ENCODE peak calls at places on chromosomes 5 and 9, in six cellular contexts. B is mesenchymal stem cell, N is IMR-90, A is neuronal stem cell, S is H9, F is trophoblast cell. R is an unnamed sample.

GRCh38 chr9:34579097-34579818 is 10.3 kb downstream of the CNTFR start:
- DNase-seq in B (no peak), N (no peak), A (no peak), S (no peak), F (no peak), R (no peak)

GRCh38 chr9:82593436-82593835 is 469.5 kb downstream of the RASEF start:
- DNase-seq in B (no peak), N (no peak), A (no peak), S (no peak), F (no peak), R (no peak)

GRCh38 chr5:147880461-147880860 is 1.9 kb downstream of the SCGB3A2 start:
- DNase-seq in B (no peak), N (no peak), A (no peak), S (no peak), F (peak), R (no peak)

GRCh38 chr9:137466041-137466799 is 7.1 kb upstream of the NSMF start:
- DNase-seq in B (no peak), N (no peak), A (no peak), S (no peak), F (no peak), R (no peak)

GRCh38 chr5:96936431-96937221 is 746 bp downstream of the LNPEP start:
- DNase-seq in B (peak), N (peak), A (peak), S (peak), F (no peak), R (no peak)

GRCh38 chr5:84213212-84213611 is 171.5 kb downstream of the EDIL3 start:
- DNase-seq in B (no peak), N (no peak), A (no peak), S (no peak), F (no peak), R (no peak)

GRCh38 chr5:122306461-122306860 is 5.6 kb upstream of the SNCAIP start:
- DNase-seq in B (no peak), N (no peak), A (no peak), S (no peak), F (no peak), R (no peak)

GRCh38 chr5:59832577-59833301 is 60.8 kb downstream of the PDE4D start:
- DNase-seq in B (no peak), N (no peak), A (no peak), S (no peak), F (no peak), R (no peak)

GRCh38 chr5:73199671-73200070 is 26.7 kb downstream of the TMEM174 start:
- DNase-seq in B (no peak), N (no peak), A (no peak), S (no peak), F (no peak), R (peak)

GRCh38 chr9:124779368-124780059 is 2.6 kb downstream of the OLFML2A start:
- DNase-seq in B (peak), N (peak), A (no peak), S (peak), F (no peak), R (peak)

GRCh38 chr9:37392272-37392671 is 30.2 kb upstream of the GRHPR start:
- DNase-seq in B (no peak), N (no peak), A (no peak), S (peak), F (no peak), R (no peak)

GRCh38 chr5:73892806-73893205 is 266.8 kb downstream of the ARHGEF28 start:
- DNase-seq in B (peak), N (peak), A (no peak), S (no peak), F (no peak), R (no peak)

GRCh38 chr5:84378961-84379360 is 5.7 kb downstream of the EDIL3 start:
- DNase-seq in B (peak), N (peak), A (no peak), S (no peak), F (no peak), R (no peak)

GRCh38 chr5:113084402-113085083 is 107.9 kb downstream of the DCP2 start:
- DNase-seq in B (peak), N (no peak), A (no peak), S (no peak), F (no peak), R (no peak)

GRCh38 chr5:125717209-125717608 is 706.0 kb upstream of the GRAMD2B start:
- DNase-seq in B (peak), N (peak), A (peak), S (no peak), F (no peak), R (no peak)

GRCh38 chr5:52810426-52810825 is 22.7 kb downstream of the ITGA1 start:
- DNase-seq in B (no peak), N (no peak), A (no peak), S (no peak), F (no peak), R (no peak)

GRCh38 chr9:124206391-124206790 is 51.4 kb upstream of the NEK6 start:
- DNase-seq in B (no peak), N (no peak), A (no peak), S (no peak), F (no peak), R (no peak)

GRCh38 chr5:76556511-76557221 is 66.5 kb downstream of the F2RL2 start:
- DNase-seq in B (no peak), N (no peak), A (no peak), S (no peak), F (peak), R (no peak)

GRCh38 chr5:6717247-6717646 is 4.0 kb downstream of the TENT4A start:
- DNase-seq in B (no peak), N (no peak), A (no peak), S (no peak), F (no peak), R (no peak)

GRCh38 chr9:26685857-26686256 is 206.7 kb downstream of the CAAP1 start:
- DNase-seq in B (no peak), N (peak), A (no peak), S (no peak), F (no peak), R (no peak)

GRCh38 chr5:53257806-53258373 is 148.3 kb upstream of the MOCS2 start:
- DNase-seq in B (no peak), N (peak), A (no peak), S (no peak), F (peak), R (no peak)

GRCh38 chr9:133356391-133357091 is at the start of the genes SURF1 and SURF2:
- DNase-seq in B (peak), N (peak), A (peak), S (peak), F (peak), R (peak)

GRCh38 chr5:72065751-72066255 is 41.5 kb upstream of the MAP1B start:
- DNase-seq in B (peak), N (peak), A (peak), S (peak), F (no peak), R (peak)

GRCh38 chr5:98773464-98774191 is at the start of gene RGMB:
- DNase-seq in B (peak), N (peak), A (peak), S (peak), F (peak), R (peak)

GRCh38 chr9:6098431-6098830 is 83.0 kb upstream of the RANBP6 start:
- DNase-seq in B (peak), N (peak), A (no peak), S (no peak), F (no peak), R (no peak)
- H4K91ac ChIP-seq in B (no peak), N (no peak), A (no peak), S (no peak), F (no peak), R (no peak)

GRCh38 chr5:38540348-38540747 is 16.1 kb downstream of the LIFR start:
- DNase-seq in B (no peak), N (no peak), A (no peak), S (no peak), F (no peak), R (no peak)

GRCh38 chr5:38543886-38544285 is 12.6 kb downstream of the LIFR start:
- DNase-seq in B (no peak), N (no peak), A (no peak), S (no peak), F (no peak), R (no peak)

GRCh38 chr5:38543074-38543473 is 13.4 kb downstream of the LIFR start:
- DNase-seq in B (no peak), N (no peak), A (no peak), S (no peak), F (no peak), R (no peak)

GRCh38 chr5:38538161-38538560 is 18.3 kb downstream of the LIFR start:
- DNase-seq in B (no peak), N (no peak), A (no peak), S (no peak), F (no peak), R (no peak)

GRCh38 chr5:38541174-38541724 is 15.2 kb downstream of the LIFR start:
- DNase-seq in B (no peak), N (peak), A (no peak), S (no peak), F (no peak), R (no peak)
- H4K91ac ChIP-seq in B (no peak), N (no peak), A (no peak), S (no peak), F (no peak), R (no peak)

DNA sequence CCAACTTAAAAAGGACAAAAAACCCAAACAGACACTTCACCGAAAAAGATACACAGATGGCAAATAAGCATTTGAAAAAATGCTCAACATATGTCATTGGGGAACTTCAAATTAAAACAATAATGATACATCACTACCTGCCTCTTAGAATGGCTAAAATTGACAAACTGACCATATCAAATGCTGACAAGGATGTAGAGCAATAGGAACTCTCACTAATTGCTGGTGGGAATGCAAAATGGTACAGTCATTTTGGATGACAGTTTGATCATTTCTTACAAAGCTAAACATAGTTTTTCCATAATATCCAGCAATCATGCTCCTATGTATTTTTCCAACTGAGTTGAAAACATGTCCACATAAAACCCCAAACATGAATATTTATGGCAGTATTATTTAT is 58.9 kb upstream of the RAPGEF6 start:
- DNase-seq in B (no peak), N (no peak), A (no peak), S (no peak), F (no peak), R (no peak)
- H4K91ac ChIP-seq in B (no peak), N (no peak), A (no peak), S (no peak), F (no peak), R (no peak)

GRCh38 chr5:11076945-11077613 is 316.0 kb upstream of the DAP start:
- DNase-seq in B (no peak), N (no peak), A (no peak), S (no peak), F (no peak), R (no peak)

GRCh38 chr5:11082546-11082945 is 321.5 kb upstream of the DAP start:
- DNase-seq in B (no peak), N (no peak), A (no peak), S (no peak), F (no peak), R (no peak)
- H4K91ac ChIP-seq in B (no peak), N (no peak), A (no peak), S (no peak), F (no peak), R (no peak)

DNA sequence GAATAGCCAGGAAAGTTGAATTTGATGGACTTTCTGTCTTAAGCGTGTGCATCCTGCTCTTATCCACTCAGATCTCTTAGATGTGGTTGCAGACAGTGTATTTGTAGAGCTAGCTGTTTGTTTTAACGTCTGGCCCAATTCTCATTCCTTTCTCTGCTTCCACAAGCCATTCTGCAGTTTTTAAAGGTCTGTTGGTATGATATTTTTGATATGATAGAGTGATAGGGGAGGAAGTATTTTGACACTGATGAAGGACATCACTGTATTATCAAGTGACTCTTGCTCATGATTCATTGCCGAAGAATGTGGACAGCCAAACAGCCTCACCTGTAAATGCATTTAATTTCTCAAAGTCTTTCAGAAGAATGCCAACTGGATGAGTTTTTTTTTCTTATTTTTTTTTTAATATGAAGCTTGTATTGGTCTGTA is 4.5 kb downstream of the TJP2 start:
- DNase-seq in B (peak), N (peak), A (no peak), S (no peak), F (peak), R (no peak)
- H4K91ac ChIP-seq in B (no peak), N (no peak), A (no peak), S (no peak), F (no peak), R (no peak)

DNA sequence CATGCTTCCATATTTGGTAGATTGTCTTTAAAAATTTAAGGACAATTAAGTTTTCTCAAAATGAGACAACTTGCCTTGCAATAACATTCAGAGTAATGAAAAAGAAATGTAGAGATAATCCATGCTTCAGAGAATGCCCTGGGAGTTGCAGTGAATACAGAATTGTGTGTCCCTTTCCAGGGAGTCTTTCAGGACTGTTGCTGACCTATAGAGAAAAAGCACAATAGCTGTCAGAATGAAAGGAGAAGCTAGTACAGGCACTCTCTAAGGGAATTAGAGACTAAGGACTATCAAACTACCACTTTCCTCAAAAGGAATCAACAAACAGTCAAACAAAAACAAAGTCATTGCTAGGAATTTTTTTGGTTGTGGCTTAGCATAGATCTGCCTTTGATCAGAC is 93.0 kb downstream of the CCDC192 start:
- DNase-seq in B (no peak), N (no peak), A (peak), S (no peak), F (no peak), R (no peak)
- H4K91ac ChIP-seq in B (no peak), N (no peak), A (no peak), S (no peak), F (no peak), R (no peak)

DNA sequence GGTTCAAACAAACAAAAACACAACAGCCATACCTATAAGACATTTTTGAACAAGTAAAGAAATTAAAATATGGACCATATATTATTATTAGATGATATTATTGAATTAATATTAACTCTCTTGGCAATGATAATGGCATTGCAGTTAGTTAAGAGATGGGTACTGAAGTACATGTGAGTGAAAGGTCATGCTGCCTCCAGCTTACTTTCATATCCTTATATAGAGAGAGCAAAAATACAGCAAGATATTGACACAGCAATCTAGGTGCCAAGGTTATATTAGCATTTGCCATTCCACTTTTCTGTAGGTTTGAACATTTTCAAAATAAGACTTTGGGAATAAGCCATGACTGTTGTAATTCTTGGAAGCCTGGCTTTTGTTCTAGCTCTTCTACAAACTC is 6.1 kb downstream of the TNFSF8 start:
- DNase-seq in B (no peak), N (no peak), A (no peak), S (no peak), F (no peak), R (no peak)
- H4K91ac ChIP-seq in B (no peak), N (no peak), A (no peak), S (no peak), F (peak), R (no peak)

GRCh38 chr5:24045034-24045433 is 537.6 kb downstream of the PRDM9 start:
- DNase-seq in B (no peak), N (no peak), A (no peak), S (no peak), F (no peak), R (no peak)
- H4K91ac ChIP-seq in B (no peak), N (no peak), A (no peak), S (no peak), F (no peak), R (no peak)

GRCh38 chr5:108545301-108545700 is 163.4 kb upstream of the FBXL17 start:
- DNase-seq in B (no peak), N (no peak), A (no peak), S (no peak), F (no peak), R (no peak)
- H4K91ac ChIP-seq in B (no peak), N (no peak), A (no peak), S (no peak), F (no peak), R (no peak)

R was measured in H1.